ENCODE peak calls at places on chromosomes 16 and 17, in ten cellular contexts. N, A, E, B, R, U, C, P, T and D are unnamed samples.

GRCh38 chr16:57427824-57428223 is 19.4 kb downstream of the CIAPIN1 start:
- DNase-seq in N (no peak), A (no peak), E (no peak), B (no peak), R (peak; percentile 32), U (no peak), C (peak; percentile 15), P (no peak), T (no peak), D (no peak)

GRCh38 chr17:20995164-20995872 is 47.5 kb downstream of the USP22 start:
- DNase-seq in N (no peak), A (no peak), E (no peak), B (no peak), R (no peak), U (no peak), C (no peak), P (no peak), T (no peak), D (no peak)

GRCh38 chr16:53989597-53989996 is 285.6 kb downstream of the FTO start:
- DNase-seq in N (no peak), A (no peak), E (no peak), B (no peak), R (no peak), U (no peak), C (no peak), P (no peak), T (no peak), D (no peak)

GRCh38 chr16:68592466-68593337 is 52.4 kb upstream of the CDH3 start:
- DNase-seq in N (no peak), A (no peak), E (no peak), B (no peak), R (peak; percentile 12), U (no peak), C (no peak), P (no peak), T (no peak), D (no peak)

GRCh38 chr16:69083306-69083941 is 22.0 kb upstream of the HAS3 start:
- DNase-seq in N (no peak), A (no peak), E (no peak), B (no peak), R (no peak), U (no peak), C (no peak), P (no peak), T (peak; percentile 58), D (no peak)

GRCh38 chr17:21218101-21218500 is 4.1 kb upstream of the TMEM11 start:
- DNase-seq in N (no peak), A (peak; percentile 46), E (no peak), B (no peak), R (no peak), U (no peak), C (no peak), P (no peak), T (no peak), D (peak; percentile 18)

GRCh38 chr17:1730345-1731193 is 6.1 kb downstream of the WDR81 start:
- DNase-seq in N (peak; percentile 87), A (peak; percentile 84), E (peak; percentile 81), B (peak; percentile 28), R (peak; percentile 98), U (peak; percentile 52), C (peak; percentile 50), P (peak; percentile 88), T (peak; percentile 84), D (peak; percentile 91)

GRCh38 chr17:37388266-37388665 is 12.5 kb downstream of the C17orf78 start:
- DNase-seq in N (no peak), A (no peak), E (peak; percentile 33), B (no peak), R (peak; percentile 55), U (no peak), C (peak; percentile 88), P (no peak), T (no peak), D (peak; percentile 42)

GRCh38 chr17:27430882-27431491 is 25.3 kb upstream of the KSR1 start:
- DNase-seq in N (peak; percentile 37), A (peak; percentile 50), E (peak; percentile 35), B (no peak), R (peak; percentile 35), U (peak; percentile 42), C (peak; percentile 51), P (peak; percentile 28), T (no peak), D (peak; percentile 43)

GRCh38 chr17:61155590-61156181 is 244.0 kb upstream of the TBX2 start:
- DNase-seq in N (no peak), A (no peak), E (no peak), B (no peak), R (no peak), U (no peak), C (no peak), P (no peak), T (no peak), D (no peak)
- H3K4me3 ChIP-seq in N (no peak overlapping the region), A (peak overlapping the region; percentile 1), E (no peak overlapping the region), B (no peak overlapping the region), R (no peak overlapping the region), U (no peak overlapping the region), C (no peak overlapping the region), P (no peak overlapping the region), T (no peak overlapping the region), D (no peak overlapping the region)

GRCh38 chr17:65799454-65799853 is 238.0 kb upstream of the AXIN2 start:
- DNase-seq in N (no peak), A (no peak), E (no peak), B (no peak), R (no peak), U (no peak), C (no peak), P (no peak), T (no peak), D (no peak)

GRCh38 chr17:65797101-65797500 is 235.7 kb upstream of the AXIN2 start:
- DNase-seq in N (peak; percentile 15), A (no peak), E (no peak), B (no peak), R (no peak), U (no peak), C (peak; percentile 4), P (no peak), T (no peak), D (no peak)

GRCh38 chr17:65800655-65801054 is 239.2 kb upstream of the AXIN2 start:
- DNase-seq in N (no peak), A (no peak), E (no peak), B (no peak), R (no peak), U (no peak), C (no peak), P (no peak), T (no peak), D (no peak)

GRCh38 chr17:65799869-65800268 is 238.4 kb upstream of the AXIN2 start:
- DNase-seq in N (no peak), A (no peak), E (no peak), B (no peak), R (no peak), U (no peak), C (peak; percentile 28), P (no peak), T (no peak), D (no peak)

DNA sequence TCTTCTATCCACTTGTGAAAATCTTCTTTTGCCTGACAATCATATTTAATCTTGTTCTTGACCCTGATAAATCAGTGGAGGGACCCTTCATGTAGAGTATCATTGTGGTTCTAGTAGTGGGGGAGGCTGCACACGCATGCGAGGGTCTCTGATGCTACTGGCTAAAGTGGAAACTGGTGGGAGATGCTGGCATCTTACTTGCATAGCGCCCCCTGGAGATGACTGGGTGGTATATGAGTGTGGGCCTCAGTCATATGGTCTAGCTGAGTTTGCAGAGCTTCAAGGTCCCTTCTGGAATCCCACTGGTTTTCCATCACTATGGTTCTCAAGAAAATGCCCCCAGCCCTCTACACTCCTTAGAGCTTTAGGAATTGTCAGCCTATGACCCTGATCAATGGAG is 236.4 kb upstream of the AXIN2 start:
- DNase-seq in N (no peak), A (peak; percentile 23), E (no peak), B (no peak), R (peak; percentile 20), U (no peak), C (no peak), P (no peak), T (no peak), D (no peak)
- TF ChIP-seq CTCF in N (no peak), A (peak; percentile 51), E (peak; percentile 37), B (peak; percentile 19), R (peak; percentile 46), U (peak; percentile 35), C (no peak), P (peak; percentile 36), T (no peak), D (no peak)

DNA sequence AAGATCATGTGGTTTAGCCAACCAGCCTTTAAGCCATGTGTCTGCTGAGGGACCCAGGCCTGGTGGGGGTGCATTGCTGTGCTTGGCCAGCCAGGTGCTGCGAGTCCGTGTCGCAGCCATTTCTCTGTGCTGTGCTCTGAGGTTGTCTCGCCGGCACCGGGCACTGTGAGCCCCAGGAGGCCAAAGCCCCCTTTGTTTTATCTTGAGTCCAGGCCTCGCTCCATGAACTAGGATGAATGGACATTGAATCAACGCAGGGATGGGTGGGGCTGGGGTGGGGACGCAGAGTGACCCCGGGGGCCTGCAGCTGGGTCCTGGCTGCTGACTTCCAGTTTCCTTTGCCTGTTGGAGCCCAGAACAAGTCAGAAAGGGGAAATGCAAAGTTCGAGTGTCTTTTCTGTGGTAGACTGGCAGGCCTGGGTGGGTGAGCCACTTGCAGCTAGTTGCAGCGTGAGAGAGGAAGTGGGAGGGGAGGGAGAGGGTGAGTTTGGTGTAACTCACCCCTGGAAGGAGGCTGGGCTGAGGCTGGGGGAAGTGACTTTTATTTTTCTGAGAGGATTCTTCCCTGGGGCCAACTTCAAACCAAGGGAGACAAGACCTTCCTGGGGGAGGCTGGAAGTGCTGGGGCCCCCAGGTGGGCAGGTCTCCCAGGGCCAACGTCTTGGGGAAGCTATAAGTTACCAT is 324.7 kb downstream of the SEC14L1 start:
- DNase-seq in N (peak; percentile 69), A (no peak), E (peak; percentile 75), B (no peak), R (peak; percentile 65), U (peak; percentile 67), C (peak; percentile 77), P (peak; percentile 61), T (peak; percentile 84), D (peak; percentile 73)
- H3K4me3 ChIP-seq in N (no peak overlapping the region), A (no peak overlapping the region), E (no peak overlapping the region), B (no peak overlapping the region), R (no peak overlapping the region), U (no peak overlapping the region), C (no peak overlapping the region), P (no peak overlapping the region), T (peak overlapping the region; percentile 23), D (no peak overlapping the region)

GRCh38 chr17:9520649-9521435 is 54.8 kb downstream of the STX8 start:
- DNase-seq in N (no peak), A (no peak), E (no peak), B (no peak), R (no peak), U (no peak), C (no peak), P (no peak), T (no peak), D (no peak)

GRCh38 chr17:9519873-9520272 is 55.7 kb downstream of the STX8 start:
- DNase-seq in N (no peak), A (no peak), E (no peak), B (no peak), R (no peak), U (no peak), C (no peak), P (no peak), T (no peak), D (no peak)

GRCh38 chr17:9522074-9522473 is 53.5 kb downstream of the STX8 start:
- DNase-seq in N (peak; percentile 44), A (no peak), E (peak; percentile 62), B (no peak), R (peak; percentile 70), U (no peak), C (peak; percentile 62), P (no peak), T (no peak), D (peak; percentile 77)

GRCh38 chr17:9513266-9513665 is 62.4 kb downstream of the STX8 start:
- DNase-seq in N (no peak), A (no peak), E (no peak), B (no peak), R (peak; percentile 28), U (no peak), C (peak; percentile 22), P (no peak), T (no peak), D (no peak)

GRCh38 chr17:9517396-9517795 is 58.2 kb downstream of the STX8 start:
- DNase-seq in N (no peak), A (no peak), E (no peak), B (no peak), R (no peak), U (no peak), C (no peak), P (no peak), T (no peak), D (no peak)
- TF ChIP-seq CTCF in N (no peak), A (no peak), E (no peak), B (no peak), R (no peak), U (no peak), C (no peak), P (no peak), T (no peak), D (no peak)